ENCODE peak calls at places on chromosome 1, in nine cellular contexts. T is HCT116; N is nucleus accumbens; J is adipocyte; Y is IMR-90; Z is CD4-positive, alpha-beta T cell; W is HepG2; L is neuronal stem cell; X is EL. I is an unnamed sample.
A peak's percentile ranks its signal among the peaks of the same experiment; 100 is the strongest.

GRCh38 chr1:76303348-76303712 is 228.8 kb downstream of the ST6GALNAC3 start:
- DNase-seq in T (no peak), N (no peak), J (no peak), Y (no peak), Z (no peak), W (no peak), L (no peak), X (no peak), I (no peak)

GRCh38 chr1:24149854-24150227 is 6.9 kb upstream of the IL22RA1 start:
- DNase-seq in T (peak; percentile 48), N (no peak), J (peak; percentile 26), Y (peak; percentile 69), Z (no peak), W (no peak), L (no peak), X (peak; percentile 78), I (no peak)

GRCh38 chr1:117760069-117760468 is 154.2 kb downstream of the TENT5C start:
- DNase-seq in T (no peak), N (no peak), J (no peak), Y (no peak), Z (no peak), W (no peak), L (no peak), X (no peak), I (no peak)

GRCh38 chr1:1157426-1157913 is 16.2 kb upstream of the TTLL10 start:
- DNase-seq in T (peak; percentile 71), N (peak; percentile 24), J (peak; percentile 83), Y (peak; percentile 79), Z (peak; percentile 44), W (no peak), L (peak; percentile 51), X (peak; percentile 93), I (peak; percentile 86)

GRCh38 chr1:157882560-157882959 is 41.0 kb upstream of the CD5L start:
- DNase-seq in T (no peak), N (no peak), J (no peak), Y (no peak), Z (no peak), W (no peak), L (no peak), X (no peak), I (no peak)

GRCh38 chr1:65068202-65069011 is 79.6 kb upstream of the AK4 start:
- DNase-seq in T (no peak), N (no peak), J (peak; percentile 75), Y (peak; percentile 4), Z (no peak), W (no peak), L (no peak), X (peak; percentile 29), I (peak; percentile 54)

GRCh38 chr1:24939040-24939439 is 9.0 kb upstream of the RUNX3 start:
- DNase-seq in T (no peak), N (no peak), J (no peak), Y (no peak), Z (no peak), W (no peak), L (no peak), X (no peak), I (no peak)

GRCh38 chr1:58885998-58886397 is 102.2 kb upstream of the JUN start:
- DNase-seq in T (no peak), N (no peak), J (no peak), Y (no peak), Z (peak; percentile 15), W (no peak), L (no peak), X (no peak), I (no peak)

GRCh38 chr1:10768552-10768951 is 27.9 kb downstream of the CASZ1 start:
- DNase-seq in T (no peak), N (no peak), J (no peak), Y (no peak), Z (no peak), W (no peak), L (no peak), X (no peak), I (no peak)